ENCODE peak calls at places on chromosomes 12 and 14, in six cellular contexts. N is MCF 10A, J is right cardiac atrium, D is nephron progenitor cell, E is fibroblast of mammary gland, H is left cardiac atrium. V is an unnamed sample.

GRCh38 chr14:60753264-60754126 is 18.9 kb downstream of the MNAT1 start:
- DNase-seq in H (no peak), J (no peak), N (no peak), D (no peak), E (peak; percentile 43), V (no peak)

GRCh38 chr12:12190087-12190809 is 76.6 kb downstream of the LRP6 start:
- DNase-seq in D (no peak), N (no peak), H (no peak), J (no peak), E (no peak), V (no peak)

GRCh38 chr12:95977764-95978305 is 18.3 kb downstream of the HAL start:
- DNase-seq in E (no peak), N (no peak), H (no peak), J (no peak), D (no peak), V (no peak)

GRCh38 chr12:20268121-20268732 is 100.1 kb upstream of the PDE3A start:
- DNase-seq in J (no peak), N (peak; percentile 12), D (no peak), H (no peak), E (peak; percentile 71), V (no peak)

GRCh38 chr14:78075610-78076277 is 94.4 kb upstream of the NRXN3 start:
- DNase-seq in H (no peak), N (no peak), E (no peak), J (no peak), D (no peak), V (no peak)

GRCh38 chr12:72468505-72468904 is 196.3 kb downstream of the TRHDE start:
- DNase-seq in D (no peak), J (no peak), N (no peak), H (no peak), E (no peak), V (no peak)

GRCh38 chr12:66066071-66066928 is 64.2 kb downstream of the LLPH start:
- DNase-seq in N (peak; percentile 26), D (no peak), H (no peak), J (no peak), E (peak; percentile 54), V (no peak)

GRCh38 chr12:88401153-88401552 is 179.1 kb downstream of the KITLG start:
- DNase-seq in E (peak; percentile 57), H (no peak), J (no peak), N (peak; percentile 53), D (no peak), V (no peak)

GRCh38 chr12:132602578-132603239 is 7.7 kb downstream of the LRCOL1 start:
- DNase-seq in J (no peak), D (peak; percentile 72), N (no peak), H (peak; percentile 45), E (no peak), V (no peak)

GRCh38 chr14:76844223-76844622 is 18.0 kb downstream of the LRRC74A start:
- DNase-seq in E (peak; percentile 61), D (no peak), N (peak; percentile 57), H (peak; percentile 87), J (peak; percentile 82), V (peak; percentile 83)

GRCh38 chr12:89597770-89598169 is 71.9 kb upstream of the POC1B start:
- DNase-seq in H (no peak), J (no peak), D (no peak), N (no peak), E (no peak), V (no peak)

GRCh38 chr14:89750206-89750867 is 204.2 kb downstream of the EFCAB11 start:
- DNase-seq in J (no peak), D (no peak), E (peak; percentile 23), H (no peak), N (no peak), V (no peak)

GRCh38 chr14:30888480-30889243 is 14.3 kb downstream of the COCH start:
- DNase-seq in J (no peak), H (no peak), D (no peak), E (no peak), N (no peak), V (no peak)

GRCh38 chr12:943051-943450 is 6.4 kb downstream of the RAD52 start:
- DNase-seq in J (no peak), H (no peak), D (no peak), N (no peak), E (no peak), V (no peak)

GRCh38 chr12:45112306-45112705 is 61.4 kb upstream of the DBX2 start:
- DNase-seq in H (no peak), N (no peak), E (no peak), J (no peak), D (no peak), V (no peak)

GRCh38 chr14:100134591-100134990 is 24.9 kb downstream of the DEGS2 start:
- DNase-seq in J (no peak), N (no peak), D (no peak), H (no peak), E (no peak), V (no peak)

GRCh38 chr12:89999699-90000505 is 291.3 kb upstream of the ATP2B1 start:
- DNase-seq in E (peak; percentile 14), N (no peak), J (no peak), H (no peak), D (no peak), V (no peak)

GRCh38 chr12:34126239-34126641 is 103.9 kb downstream of the ALG10 start:
- DNase-seq in H (no peak), E (no peak), N (no peak), D (no peak), J (no peak), V (no peak)

GRCh38 chr12:83985068-83985467 is 927.5 kb downstream of the SLC6A15 start:
- DNase-seq in J (no peak), N (no peak), E (no peak), H (no peak), D (no peak), V (no peak)

GRCh38 chr12:66848967-66849366 is 170.1 kb upstream of the GRIP1 start:
- DNase-seq in D (no peak), N (peak; percentile 5), E (peak; percentile 1), H (no peak), J (no peak), V (no peak)

GRCh38 chr12:18849080-18849479 is 111.2 kb downstream of the CAPZA3 start:
- DNase-seq in N (peak; percentile 35), H (no peak), J (no peak), D (no peak), E (peak; percentile 56), V (no peak)

GRCh38 chr14:94394594-94395305 is 6.3 kb upstream of the SERPINA1 start:
- DNase-seq in D (no peak), N (peak; percentile 88), H (peak; percentile 63), J (peak; percentile 58), E (peak; percentile 89), V (peak; percentile 78)

GRCh38 chr12:65925626-65926025 is 101.3 kb downstream of the HMGA2 start:
- DNase-seq in J (no peak), H (no peak), N (no peak), D (no peak), E (no peak), V (no peak)

GRCh38 chr14:22547309-22547947 is 41.6 kb downstream of the DAD1 start:
- DNase-seq in J (no peak), H (peak; percentile 48), E (no peak), N (no peak), D (no peak), V (no peak)

GRCh38 chr14:24915958-24916595 is 133.9 kb downstream of the STXBP6 start:
- DNase-seq in E (peak; percentile 32), N (no peak), D (no peak), H (no peak), J (no peak), V (no peak)

V was measured in Right ventricle myocardium inferior.